ENCODE peak calls at places on chromosomes 5 and 9, in seven cellular contexts. T is activated effector memory CD4-positive, alpha-beta T cell treated with anti-CD3 and anti-CD28 coated beads, Interleukin-2, amount 50 U/mL, for 16 hours; N is heart right ventricle; M is activated naive CD4-positive, alpha-beta T cell treated with anti-CD3 and anti-CD28 coated beads, Interleukin-2, amount 50 U/mL, for 16 hours; J is left ventricle myocardium inferior; Q is NCI-H510A; W is NCI-H1092. E is an unnamed sample.

GRCh38 chr5:170691623-170692022 is 91.9 kb upstream of the GABRP start:
- DNase-seq in M (no peak), J (no peak), T (no peak), W (no peak), Q (no peak), N (no peak), E (no peak)

GRCh38 chr5:158777647-158778368 is 321.9 kb downstream of the EBF1 start:
- DNase-seq in J (no peak), M (no peak), Q (no peak), N (no peak), W (no peak), T (no peak), E (no peak)

GRCh38 chr5:10090074-10090473 is 159.6 kb downstream of the ATPSCKMT start:
- DNase-seq in N (no peak), J (no peak), M (no peak), T (no peak), Q (no peak), W (no peak), E (no peak)

GRCh38 chr5:147616401-147616800 is 106.5 kb upstream of the DPYSL3 start:
- DNase-seq in J (no peak), N (no peak), Q (no peak), T (no peak), M (no peak), W (no peak), E (no peak)

GRCh38 chr5:3226171-3226570 is 369.5 kb upstream of the IRX1 start:
- DNase-seq in J (peak), W (peak), M (no peak), N (no peak), T (no peak), Q (no peak), E (no peak)

GRCh38 chr9:83346655-83347393 is 191.4 kb downstream of the FRMD3 start:
- DNase-seq in M (no peak), N (no peak), J (no peak), T (no peak), Q (no peak), W (peak), E (no peak)

GRCh38 chr5:95664204-95664786 is 17.7 kb downstream of the RFESD start:
- DNase-seq in Q (no peak), W (no peak), J (no peak), M (peak), T (no peak), N (no peak), E (no peak)

GRCh38 chr5:62007457-62007856 is 298.5 kb upstream of the KIF2A start:
- DNase-seq in M (no peak), Q (no peak), W (no peak), T (no peak), N (no peak), J (no peak), E (no peak)

GRCh38 chr9:87309236-87309635 is 188.4 kb upstream of the DAPK1 start:
- DNase-seq in W (no peak), M (no peak), T (no peak), Q (no peak), N (no peak), J (no peak), E (no peak)

GRCh38 chr5:135890867-135891266 is 4.8 kb downstream of the IL9 start:
- DNase-seq in T (no peak), J (no peak), N (no peak), Q (no peak), W (no peak), M (no peak), E (no peak)

GRCh38 chr5:131242728-131243255 is 21.1 kb upstream of the CDC42SE2 start:
- DNase-seq in M (no peak), T (no peak), W (no peak), Q (no peak), N (no peak), J (no peak), E (no peak)

GRCh38 chr9:120711354-120711753 is 2.9 kb downstream of the MEGF9 start:
- DNase-seq in N (no peak), W (no peak), J (no peak), T (no peak), Q (no peak), M (no peak), E (no peak)

GRCh38 chr5:149730620-149731331 is 666 bp downstream of the PPARGC1B start:
- DNase-seq in M (peak), N (peak), J (peak), W (peak), T (peak), Q (no peak), E (peak)

GRCh38 chr9:37574996-37575395 is 1.2 kb downstream of the FBXO10 start:
- DNase-seq in Q (no peak), N (no peak), W (no peak), M (no peak), J (no peak), T (no peak), E (no peak)

GRCh38 chr5:40680741-40681350 is 1.1 kb downstream of the PTGER4 start:
- DNase-seq in M (peak), W (no peak), Q (no peak), N (no peak), T (peak), J (no peak), E (peak)

E was measured in upper lobe of right lung.